ENCODE peak calls at places on chromosomes 4 and X, in six cellular contexts. M, N, F, Y, B and W are unnamed samples.

GRCh38 chr4:55173580-55173979 is 48.2 kb upstream of the KDR start:
- DNase-seq in M (no peak), N (no peak), F (no peak), Y (no peak), B (no peak), W (peak)

GRCh38 chr4:131430302-131430701 is 1718.8 kb upstream of the PCDH10 start:
- DNase-seq in M (no peak), N (no peak), F (no peak), Y (no peak), B (no peak), W (no peak)

GRCh38 chr4:38154681-38155588 is 194.7 kb downstream of the PTTG2 start:
- DNase-seq in M (no peak), N (no peak), F (no peak), Y (no peak), B (peak), W (no peak)

GRCh38 chr4:75002381-75002780 is 69.5 kb downstream of the PARM1 start:
- DNase-seq in M (no peak), N (no peak), F (no peak), Y (no peak), B (no peak), W (no peak)

GRCh38 chrX:137569470-137569891 is 3.6 kb downstream of the ZIC3 start:
- DNase-seq in M (no peak), N (no peak), F (no peak), Y (no peak), B (no peak), W (no peak)

GRCh38 chr4:75345436-75345835 is 168.8 kb downstream of the RCHY1 start:
- DNase-seq in M (no peak), N (no peak), F (no peak), Y (no peak), B (no peak), W (peak)

GRCh38 chr4:184929476-184929875 is 88.8 kb upstream of the HELT start:
- DNase-seq in M (no peak), N (no peak), F (no peak), Y (no peak), B (no peak), W (no peak)

GRCh38 chr4:16122784-16123183 is 39.0 kb upstream of the PROM1 start:
- DNase-seq in M (no peak), N (no peak), F (no peak), Y (no peak), B (no peak), W (no peak)